ENCODE peak calls at places on chromosomes 2 and 18, in six cellular contexts. One of them, this sample, is unnamed.
A peak's percentile ranks its signal among the peaks of the same experiment; 100 is the strongest.

GRCh38 chr2:163011035-163011434 is 172.5 kb upstream of the KCNH7 start:
- DNase-seq in activated naive CD8-positive, alpha-beta T cell treated with anti-CD3 and anti-CD28 coated beads, Interleukin-2, amount 10 ng/mL, durations not matched to agents 7 days and 5 days: no peak
- DNase-seq in germinal center: no peak
- DNase-seq in A549: no peak
- DNase-seq in stimulated activated CD8-positive, alpha-beta memory T cell treated with anti-CD3 and anti-CD28 coated beads, Interleukin-15, amount 100 ng/mL, for 48 hours: no peak
- DNase-seq in HFFc6: no peak
- DNase-seq in this sample: no peak

GRCh38 chr2:160339291-160339690 is 139.2 kb upstream of the ITGB6 start:
- DNase-seq in activated naive CD8-positive, alpha-beta T cell treated with anti-CD3 and anti-CD28 coated beads, Interleukin-2, amount 10 ng/mL, durations not matched to agents 7 days and 5 days: no peak
- DNase-seq in germinal center: no peak
- DNase-seq in A549: no peak
- DNase-seq in HFFc6: no peak
- DNase-seq in stimulated activated CD8-positive, alpha-beta memory T cell treated with anti-CD3 and anti-CD28 coated beads, Interleukin-15, amount 100 ng/mL, for 48 hours: no peak
- DNase-seq in this sample: no peak

GRCh38 chr2:200797242-200797770 is 14.4 kb upstream of the BZW1 start:
- DNase-seq in germinal center: no peak
- DNase-seq in HFFc6: no peak
- DNase-seq in stimulated activated CD8-positive, alpha-beta memory T cell treated with anti-CD3 and anti-CD28 coated beads, Interleukin-15, amount 100 ng/mL, for 48 hours: no peak
- DNase-seq in A549: no peak
- DNase-seq in activated naive CD8-positive, alpha-beta T cell treated with anti-CD3 and anti-CD28 coated beads, Interleukin-2, amount 10 ng/mL, durations not matched to agents 7 days and 5 days: no peak
- DNase-seq in this sample: no peak

GRCh38 chr18:22856870-22857269 is 76.3 kb upstream of the RBBP8 start:
- DNase-seq in A549: no peak
- DNase-seq in HFFc6: no peak
- DNase-seq in germinal center: no peak
- DNase-seq in stimulated activated CD8-positive, alpha-beta memory T cell treated with anti-CD3 and anti-CD28 coated beads, Interleukin-15, amount 100 ng/mL, for 48 hours: no peak
- DNase-seq in activated naive CD8-positive, alpha-beta T cell treated with anti-CD3 and anti-CD28 coated beads, Interleukin-2, amount 10 ng/mL, durations not matched to agents 7 days and 5 days: no peak
- DNase-seq in this sample: no peak

GRCh38 chr2:234702731-234703225 is 205.9 kb upstream of the ARL4C start:
- DNase-seq in stimulated activated CD8-positive, alpha-beta memory T cell treated with anti-CD3 and anti-CD28 coated beads, Interleukin-15, amount 100 ng/mL, for 48 hours: no peak
- DNase-seq in A549: peak; percentile 28
- DNase-seq in HFFc6: no peak
- DNase-seq in activated naive CD8-positive, alpha-beta T cell treated with anti-CD3 and anti-CD28 coated beads, Interleukin-2, amount 10 ng/mL, durations not matched to agents 7 days and 5 days: no peak
- DNase-seq in germinal center: no peak
- DNase-seq in this sample: no peak

GRCh38 chr2:205408690-205409089 is 273.6 kb upstream of the NRP2 start:
- DNase-seq in activated naive CD8-positive, alpha-beta T cell treated with anti-CD3 and anti-CD28 coated beads, Interleukin-2, amount 10 ng/mL, durations not matched to agents 7 days and 5 days: no peak
- DNase-seq in germinal center: no peak
- DNase-seq in HFFc6: peak; percentile 15
- DNase-seq in stimulated activated CD8-positive, alpha-beta memory T cell treated with anti-CD3 and anti-CD28 coated beads, Interleukin-15, amount 100 ng/mL, for 48 hours: no peak
- DNase-seq in A549: no peak
- DNase-seq in this sample: no peak

GRCh38 chr2:15939854-15940660 is at the start of gene MYCN:
- DNase-seq in stimulated activated CD8-positive, alpha-beta memory T cell treated with anti-CD3 and anti-CD28 coated beads, Interleukin-15, amount 100 ng/mL, for 48 hours: no peak
- DNase-seq in A549: peak; percentile 72
- DNase-seq in germinal center: no peak
- DNase-seq in HFFc6: no peak
- DNase-seq in activated naive CD8-positive, alpha-beta T cell treated with anti-CD3 and anti-CD28 coated beads, Interleukin-2, amount 10 ng/mL, durations not matched to agents 7 days and 5 days: peak; percentile 41
- DNase-seq in this sample: peak; percentile 40

GRCh38 chr2:61677942-61678341 is 139.8 kb upstream of the XPO1 start:
- DNase-seq in HFFc6: no peak
- DNase-seq in A549: no peak
- DNase-seq in stimulated activated CD8-positive, alpha-beta memory T cell treated with anti-CD3 and anti-CD28 coated beads, Interleukin-15, amount 100 ng/mL, for 48 hours: no peak
- DNase-seq in activated naive CD8-positive, alpha-beta T cell treated with anti-CD3 and anti-CD28 coated beads, Interleukin-2, amount 10 ng/mL, durations not matched to agents 7 days and 5 days: no peak
- DNase-seq in germinal center: no peak
- DNase-seq in this sample: no peak

GRCh38 chr2:45886229-45886663 is 234.8 kb downstream of the PRKCE start:
- DNase-seq in stimulated activated CD8-positive, alpha-beta memory T cell treated with anti-CD3 and anti-CD28 coated beads, Interleukin-15, amount 100 ng/mL, for 48 hours: no peak
- DNase-seq in A549: no peak
- DNase-seq in HFFc6: no peak
- DNase-seq in germinal center: no peak
- DNase-seq in activated naive CD8-positive, alpha-beta T cell treated with anti-CD3 and anti-CD28 coated beads, Interleukin-2, amount 10 ng/mL, durations not matched to agents 7 days and 5 days: no peak
- DNase-seq in this sample: no peak

GRCh38 chr2:40746150-40746549 is 294.3 kb upstream of the SLC8A1 start:
- DNase-seq in germinal center: no peak
- DNase-seq in activated naive CD8-positive, alpha-beta T cell treated with anti-CD3 and anti-CD28 coated beads, Interleukin-2, amount 10 ng/mL, durations not matched to agents 7 days and 5 days: no peak
- DNase-seq in HFFc6: no peak
- DNase-seq in stimulated activated CD8-positive, alpha-beta memory T cell treated with anti-CD3 and anti-CD28 coated beads, Interleukin-15, amount 100 ng/mL, for 48 hours: no peak
- DNase-seq in A549: peak; percentile 83
- DNase-seq in this sample: peak; percentile 20

GRCh38 chr2:120831891-120832290 is 96.2 kb downstream of the GLI2 start:
- DNase-seq in activated naive CD8-positive, alpha-beta T cell treated with anti-CD3 and anti-CD28 coated beads, Interleukin-2, amount 10 ng/mL, durations not matched to agents 7 days and 5 days: no peak
- DNase-seq in stimulated activated CD8-positive, alpha-beta memory T cell treated with anti-CD3 and anti-CD28 coated beads, Interleukin-15, amount 100 ng/mL, for 48 hours: no peak
- DNase-seq in germinal center: no peak
- DNase-seq in HFFc6: no peak
- DNase-seq in A549: no peak
- DNase-seq in this sample: no peak

GRCh38 chr18:76975577-76976110 is 153.3 kb downstream of the ZNF236 start:
- DNase-seq in A549: no peak
- DNase-seq in stimulated activated CD8-positive, alpha-beta memory T cell treated with anti-CD3 and anti-CD28 coated beads, Interleukin-15, amount 100 ng/mL, for 48 hours: no peak
- DNase-seq in germinal center: no peak
- DNase-seq in activated naive CD8-positive, alpha-beta T cell treated with anti-CD3 and anti-CD28 coated beads, Interleukin-2, amount 10 ng/mL, durations not matched to agents 7 days and 5 days: no peak
- DNase-seq in HFFc6: no peak
- DNase-seq in this sample: no peak

GRCh38 chr2:154762638-154763037 is 64.1 kb downstream of the KCNJ3 start:
- DNase-seq in A549: no peak
- DNase-seq in stimulated activated CD8-positive, alpha-beta memory T cell treated with anti-CD3 and anti-CD28 coated beads, Interleukin-15, amount 100 ng/mL, for 48 hours: no peak
- DNase-seq in HFFc6: no peak
- DNase-seq in activated naive CD8-positive, alpha-beta T cell treated with anti-CD3 and anti-CD28 coated beads, Interleukin-2, amount 10 ng/mL, durations not matched to agents 7 days and 5 days: no peak
- DNase-seq in germinal center: no peak
- DNase-seq in this sample: no peak

GRCh38 chr2:121626777-121627524 is 22.3 kb downstream of the CLASP1 start:
- DNase-seq in stimulated activated CD8-positive, alpha-beta memory T cell treated with anti-CD3 and anti-CD28 coated beads, Interleukin-15, amount 100 ng/mL, for 48 hours: no peak
- DNase-seq in HFFc6: no peak
- DNase-seq in germinal center: no peak
- DNase-seq in A549: no peak
- DNase-seq in activated naive CD8-positive, alpha-beta T cell treated with anti-CD3 and anti-CD28 coated beads, Interleukin-2, amount 10 ng/mL, durations not matched to agents 7 days and 5 days: no peak
- DNase-seq in this sample: no peak

GRCh38 chr2:200239216-200239615 is 67.3 kb upstream of the SPATS2L start:
- DNase-seq in HFFc6: peak; percentile 24
- DNase-seq in A549: no peak
- DNase-seq in activated naive CD8-positive, alpha-beta T cell treated with anti-CD3 and anti-CD28 coated beads, Interleukin-2, amount 10 ng/mL, durations not matched to agents 7 days and 5 days: no peak
- DNase-seq in stimulated activated CD8-positive, alpha-beta memory T cell treated with anti-CD3 and anti-CD28 coated beads, Interleukin-15, amount 100 ng/mL, for 48 hours: no peak
- DNase-seq in germinal center: no peak
- DNase-seq in this sample: no peak

GRCh38 chr18:54162431-54162830 is 62.0 kb downstream of the MBD2 start:
- DNase-seq in stimulated activated CD8-positive, alpha-beta memory T cell treated with anti-CD3 and anti-CD28 coated beads, Interleukin-15, amount 100 ng/mL, for 48 hours: no peak
- DNase-seq in activated naive CD8-positive, alpha-beta T cell treated with anti-CD3 and anti-CD28 coated beads, Interleukin-2, amount 10 ng/mL, durations not matched to agents 7 days and 5 days: no peak
- DNase-seq in A549: no peak
- DNase-seq in germinal center: no peak
- DNase-seq in HFFc6: peak; percentile 75
- DNase-seq in this sample: no peak

GRCh38 chr2:241892299-241893137 is 23.0 kb downstream of the RTP5 start:
- DNase-seq in HFFc6: peak; percentile 13
- DNase-seq in germinal center: no peak
- DNase-seq in activated naive CD8-positive, alpha-beta T cell treated with anti-CD3 and anti-CD28 coated beads, Interleukin-2, amount 10 ng/mL, durations not matched to agents 7 days and 5 days: peak; percentile 8
- DNase-seq in stimulated activated CD8-positive, alpha-beta memory T cell treated with anti-CD3 and anti-CD28 coated beads, Interleukin-15, amount 100 ng/mL, for 48 hours: no peak
- DNase-seq in A549: no peak
- DNase-seq in this sample: no peak

GRCh38 chr2:241207641-241208040 is 19.2 kb downstream of the ANO7 start:
- DNase-seq in A549: no peak
- DNase-seq in germinal center: no peak
- DNase-seq in stimulated activated CD8-positive, alpha-beta memory T cell treated with anti-CD3 and anti-CD28 coated beads, Interleukin-15, amount 100 ng/mL, for 48 hours: no peak
- DNase-seq in HFFc6: no peak
- DNase-seq in activated naive CD8-positive, alpha-beta T cell treated with anti-CD3 and anti-CD28 coated beads, Interleukin-2, amount 10 ng/mL, durations not matched to agents 7 days and 5 days: no peak
- DNase-seq in this sample: no peak

GRCh38 chr18:51236225-51236624 is 38.7 kb upstream of the MEX3C start:
- DNase-seq in stimulated activated CD8-positive, alpha-beta memory T cell treated with anti-CD3 and anti-CD28 coated beads, Interleukin-15, amount 100 ng/mL, for 48 hours: peak; percentile 12
- DNase-seq in A549: peak; percentile 76
- DNase-seq in germinal center: no peak
- DNase-seq in HFFc6: peak; percentile 4
- DNase-seq in activated naive CD8-positive, alpha-beta T cell treated with anti-CD3 and anti-CD28 coated beads, Interleukin-2, amount 10 ng/mL, durations not matched to agents 7 days and 5 days: no peak
- DNase-seq in this sample: peak; percentile 53

GRCh38 chr2:172172513-172173217 is 70.0 kb upstream of the DLX2 start:
- DNase-seq in germinal center: peak; percentile 51
- DNase-seq in activated naive CD8-positive, alpha-beta T cell treated with anti-CD3 and anti-CD28 coated beads, Interleukin-2, amount 10 ng/mL, durations not matched to agents 7 days and 5 days: peak; percentile 82
- DNase-seq in stimulated activated CD8-positive, alpha-beta memory T cell treated with anti-CD3 and anti-CD28 coated beads, Interleukin-15, amount 100 ng/mL, for 48 hours: peak; percentile 40
- DNase-seq in HFFc6: peak; percentile 42
- DNase-seq in A549: peak; percentile 58
- DNase-seq in this sample: peak; percentile 66

GRCh38 chr2:24050041-24050655 is 607 bp downstream of the FKBP1B start:
- DNase-seq in activated naive CD8-positive, alpha-beta T cell treated with anti-CD3 and anti-CD28 coated beads, Interleukin-2, amount 10 ng/mL, durations not matched to agents 7 days and 5 days: peak; percentile 51
- DNase-seq in A549: no peak
- DNase-seq in germinal center: peak; percentile 11
- DNase-seq in HFFc6: no peak
- DNase-seq in stimulated activated CD8-positive, alpha-beta memory T cell treated with anti-CD3 and anti-CD28 coated beads, Interleukin-15, amount 100 ng/mL, for 48 hours: no peak
- DNase-seq in this sample: no peak

GRCh38 chr2:189276277-189276676 is 96.7 kb upstream of the COL5A2 start:
- DNase-seq in activated naive CD8-positive, alpha-beta T cell treated with anti-CD3 and anti-CD28 coated beads, Interleukin-2, amount 10 ng/mL, durations not matched to agents 7 days and 5 days: no peak
- DNase-seq in HFFc6: peak; percentile 83
- DNase-seq in germinal center: no peak
- DNase-seq in A549: peak; percentile 89
- DNase-seq in stimulated activated CD8-positive, alpha-beta memory T cell treated with anti-CD3 and anti-CD28 coated beads, Interleukin-15, amount 100 ng/mL, for 48 hours: no peak
- DNase-seq in this sample: peak; percentile 97

GRCh38 chr2:70118798-70119454 is 31.6 kb downstream of the PCBP1 start:
- DNase-seq in stimulated activated CD8-positive, alpha-beta memory T cell treated with anti-CD3 and anti-CD28 coated beads, Interleukin-15, amount 100 ng/mL, for 48 hours: no peak
- DNase-seq in A549: no peak
- DNase-seq in activated naive CD8-positive, alpha-beta T cell treated with anti-CD3 and anti-CD28 coated beads, Interleukin-2, amount 10 ng/mL, durations not matched to agents 7 days and 5 days: no peak
- DNase-seq in HFFc6: no peak
- DNase-seq in germinal center: no peak
- DNase-seq in this sample: no peak

GRCh38 chr2:222292113-222292737 is 6.6 kb downstream of the PAX3 start:
- DNase-seq in HFFc6: no peak
- DNase-seq in A549: no peak
- DNase-seq in stimulated activated CD8-positive, alpha-beta memory T cell treated with anti-CD3 and anti-CD28 coated beads, Interleukin-15, amount 100 ng/mL, for 48 hours: no peak
- DNase-seq in activated naive CD8-positive, alpha-beta T cell treated with anti-CD3 and anti-CD28 coated beads, Interleukin-2, amount 10 ng/mL, durations not matched to agents 7 days and 5 days: no peak
- DNase-seq in germinal center: no peak
- DNase-seq in this sample: no peak

GRCh38 chr18:34867520-34867919 is 157.4 kb downstream of the DTNA start:
- DNase-seq in activated naive CD8-positive, alpha-beta T cell treated with anti-CD3 and anti-CD28 coated beads, Interleukin-2, amount 10 ng/mL, durations not matched to agents 7 days and 5 days: peak; percentile 38
- DNase-seq in germinal center: peak; percentile 3
- DNase-seq in stimulated activated CD8-positive, alpha-beta memory T cell treated with anti-CD3 and anti-CD28 coated beads, Interleukin-15, amount 100 ng/mL, for 48 hours: no peak
- DNase-seq in HFFc6: no peak
- DNase-seq in A549: peak; percentile 38
- DNase-seq in this sample: no peak

GRCh38 chr18:59096098-59096779 is 43.4 kb upstream of the SEC11C start:
- DNase-seq in stimulated activated CD8-positive, alpha-beta memory T cell treated with anti-CD3 and anti-CD28 coated beads, Interleukin-15, amount 100 ng/mL, for 48 hours: no peak
- DNase-seq in activated naive CD8-positive, alpha-beta T cell treated with anti-CD3 and anti-CD28 coated beads, Interleukin-2, amount 10 ng/mL, durations not matched to agents 7 days and 5 days: no peak
- DNase-seq in A549: no peak
- DNase-seq in germinal center: no peak
- DNase-seq in HFFc6: no peak
- DNase-seq in this sample: no peak

GRCh38 chr2:126643972-126644371 is 12.0 kb upstream of the GYPC start:
- DNase-seq in HFFc6: no peak
- DNase-seq in stimulated activated CD8-positive, alpha-beta memory T cell treated with anti-CD3 and anti-CD28 coated beads, Interleukin-15, amount 100 ng/mL, for 48 hours: no peak
- DNase-seq in activated naive CD8-positive, alpha-beta T cell treated with anti-CD3 and anti-CD28 coated beads, Interleukin-2, amount 10 ng/mL, durations not matched to agents 7 days and 5 days: no peak
- DNase-seq in germinal center: no peak
- DNase-seq in A549: no peak
- DNase-seq in this sample: no peak

GRCh38 chr2:230643576-230644291 is 68.9 kb upstream of the CAB39 start:
- DNase-seq in HFFc6: no peak
- DNase-seq in activated naive CD8-positive, alpha-beta T cell treated with anti-CD3 and anti-CD28 coated beads, Interleukin-2, amount 10 ng/mL, durations not matched to agents 7 days and 5 days: peak; percentile 52
- DNase-seq in A549: no peak
- DNase-seq in stimulated activated CD8-positive, alpha-beta memory T cell treated with anti-CD3 and anti-CD28 coated beads, Interleukin-15, amount 100 ng/mL, for 48 hours: no peak
- DNase-seq in germinal center: no peak
- DNase-seq in this sample: no peak

GRCh38 chr2:153478289-153479261 is at the start of gene RPRM:
- DNase-seq in A549: peak; percentile 61
- DNase-seq in HFFc6: peak; percentile 9
- DNase-seq in germinal center: peak; percentile 79
- DNase-seq in activated naive CD8-positive, alpha-beta T cell treated with anti-CD3 and anti-CD28 coated beads, Interleukin-2, amount 10 ng/mL, durations not matched to agents 7 days and 5 days: peak; percentile 82
- DNase-seq in stimulated activated CD8-positive, alpha-beta memory T cell treated with anti-CD3 and anti-CD28 coated beads, Interleukin-15, amount 100 ng/mL, for 48 hours: peak; percentile 41
- DNase-seq in this sample: peak; percentile 49

GRCh38 chr2:183250061-183250460 is 125.8 kb downstream of the NUP35 start:
- DNase-seq in HFFc6: no peak
- DNase-seq in activated naive CD8-positive, alpha-beta T cell treated with anti-CD3 and anti-CD28 coated beads, Interleukin-2, amount 10 ng/mL, durations not matched to agents 7 days and 5 days: no peak
- DNase-seq in stimulated activated CD8-positive, alpha-beta memory T cell treated with anti-CD3 and anti-CD28 coated beads, Interleukin-15, amount 100 ng/mL, for 48 hours: no peak
- DNase-seq in A549: no peak
- DNase-seq in germinal center: no peak
- DNase-seq in this sample: no peak

GRCh38 chr2:85164145-85164559 is 31.0 kb downstream of the TCF7L1 start:
- DNase-seq in stimulated activated CD8-positive, alpha-beta memory T cell treated with anti-CD3 and anti-CD28 coated beads, Interleukin-15, amount 100 ng/mL, for 48 hours: no peak
- DNase-seq in A549: no peak
- DNase-seq in HFFc6: no peak
- DNase-seq in germinal center: no peak
- DNase-seq in activated naive CD8-positive, alpha-beta T cell treated with anti-CD3 and anti-CD28 coated beads, Interleukin-2, amount 10 ng/mL, durations not matched to agents 7 days and 5 days: no peak
- DNase-seq in this sample: no peak

GRCh38 chr18:48577478-48578190 is 38.8 kb downstream of the CTIF start:
- DNase-seq in A549: no peak
- DNase-seq in germinal center: no peak
- DNase-seq in stimulated activated CD8-positive, alpha-beta memory T cell treated with anti-CD3 and anti-CD28 coated beads, Interleukin-15, amount 100 ng/mL, for 48 hours: no peak
- DNase-seq in HFFc6: no peak
- DNase-seq in activated naive CD8-positive, alpha-beta T cell treated with anti-CD3 and anti-CD28 coated beads, Interleukin-2, amount 10 ng/mL, durations not matched to agents 7 days and 5 days: no peak
- DNase-seq in this sample: no peak

GRCh38 chr2:176080540-176081355 is 3.0 kb downstream of the EVX2 start:
- DNase-seq in stimulated activated CD8-positive, alpha-beta memory T cell treated with anti-CD3 and anti-CD28 coated beads, Interleukin-15, amount 100 ng/mL, for 48 hours: no peak
- DNase-seq in germinal center: no peak
- DNase-seq in HFFc6: no peak
- DNase-seq in A549: peak; percentile 47
- DNase-seq in activated naive CD8-positive, alpha-beta T cell treated with anti-CD3 and anti-CD28 coated beads, Interleukin-2, amount 10 ng/mL, durations not matched to agents 7 days and 5 days: no peak
- DNase-seq in this sample: peak; percentile 8

GRCh38 chr2:119264781-119265692 is 41.4 kb downstream of the STEAP3 start:
- DNase-seq in activated naive CD8-positive, alpha-beta T cell treated with anti-CD3 and anti-CD28 coated beads, Interleukin-2, amount 10 ng/mL, durations not matched to agents 7 days and 5 days: peak; percentile 47
- DNase-seq in germinal center: peak; percentile 70
- DNase-seq in stimulated activated CD8-positive, alpha-beta memory T cell treated with anti-CD3 and anti-CD28 coated beads, Interleukin-15, amount 100 ng/mL, for 48 hours: peak; percentile 7
- DNase-seq in A549: peak; percentile 49
- DNase-seq in HFFc6: peak; percentile 42
- DNase-seq in this sample: peak; percentile 45